ENCODE peak calls at places on chromosomes 1 and 21, in seven cellular contexts. E, D, N, L, J, G and Z are unnamed samples.

GRCh38 chr1:168513656-168514404 is 30.0 kb downstream of the XCL2 start:
- DNase-seq in D (no peak), J (no peak), N (no peak), G (no peak), L (no peak), E (no peak), Z (no peak)

GRCh38 chr21:45011911-45012660 is 62.3 kb upstream of the ADARB1 start:
- DNase-seq in J (peak; percentile 39), L (peak; percentile 95), N (peak; percentile 100), G (peak; percentile 99), E (no peak), D (no peak), Z (peak; percentile 99)

GRCh38 chr1:84892657-84893618 is at the start of gene LPAR3:
- DNase-seq in L (no peak), J (peak; percentile 64), E (peak; percentile 47), G (no peak), N (peak; percentile 38), D (peak; percentile 51), Z (no peak)

GRCh38 chr1:228097333-228098081 is 5.6 kb downstream of the C1orf35 start:
- DNase-seq in D (no peak), L (no peak), J (peak; percentile 38), G (no peak), N (no peak), E (no peak), Z (no peak)

GRCh38 chr1:202126426-202126825 is 3.7 kb downstream of the GPR37L1 start:
- DNase-seq in E (no peak), D (no peak), J (no peak), G (no peak), N (no peak), L (no peak), Z (no peak)

GRCh38 chr1:12081648-12082396 is 18.7 kb downstream of the TNFRSF8 start:
- DNase-seq in L (no peak), N (no peak), D (no peak), G (no peak), J (no peak), E (peak; percentile 16), Z (no peak)

GRCh38 chr1:40782371-40782956 is 1.1 kb upstream of the KCNQ4 start:
- DNase-seq in D (no peak), L (peak; percentile 50), J (peak; percentile 54), E (no peak), N (peak; percentile 59), G (no peak), Z (no peak)

GRCh38 chr1:221701570-221702186 is 40.2 kb downstream of the DUSP10 start:
- DNase-seq in G (no peak), L (no peak), J (no peak), N (no peak), E (no peak), D (no peak), Z (no peak)

GRCh38 chr1:216997831-216998230 is 274.6 kb upstream of the ESRRG start:
- DNase-seq in N (no peak), L (no peak), D (no peak), E (no peak), G (no peak), J (no peak), Z (no peak)

GRCh38 chr1:240501115-240501514 is 110.8 kb downstream of the GREM2 start:
- DNase-seq in D (no peak), L (peak; percentile 66), E (no peak), N (no peak), G (peak; percentile 42), J (no peak), Z (no peak)

GRCh38 chr1:43935711-43936427 is 2.3 kb downstream of the ARTN start:
- DNase-seq in G (no peak), N (peak; percentile 57), E (no peak), L (no peak), D (no peak), J (no peak), Z (no peak)

GRCh38 chr1:197302775-197303174 is 34.7 kb downstream of the CRB1 start:
- DNase-seq in E (no peak), D (no peak), J (no peak), N (no peak), L (peak; percentile 70), G (no peak), Z (no peak)

GRCh38 chr1:4726620-4727341 is 72.4 kb downstream of the AJAP1 start:
- DNase-seq in J (no peak), D (peak; percentile 61), N (no peak), E (no peak), G (no peak), L (no peak), Z (no peak)

GRCh38 chr1:23422313-23422877 is 2.2 kb downstream of the TCEA3 start:
- DNase-seq in D (no peak), L (peak; percentile 66), E (peak; percentile 79), N (no peak), J (peak; percentile 87), G (peak; percentile 59), Z (peak; percentile 94)

GRCh38 chr1:33814166-33814565 is 49.7 kb upstream of the HMGB4 start:
- DNase-seq in D (no peak), G (peak; percentile 33), L (no peak), E (no peak), N (no peak), J (no peak), Z (peak; percentile 10)

GRCh38 chr1:245160976-245161375 is 6.2 kb downstream of the KIF26B start:
- DNase-seq in G (no peak), D (no peak), J (no peak), N (no peak), E (no peak), L (no peak), Z (no peak)

GRCh38 chr1:109792056-109792831 is 28.5 kb upstream of the EPS8L3 start:
- DNase-seq in N (no peak), L (peak; percentile 87), D (peak; percentile 15), G (peak; percentile 75), J (peak; percentile 77), E (no peak), Z (peak; percentile 97)

GRCh38 chr1:19606817-19607706 is 37.0 kb upstream of the NBL1 start:
- DNase-seq in J (no peak), L (no peak), N (no peak), D (no peak), E (peak; percentile 84), G (no peak), Z (peak; percentile 15)

GRCh38 chr1:58072450-58072849 is 474.1 kb downstream of the OMA1 start:
- DNase-seq in D (no peak), N (no peak), J (no peak), G (no peak), L (no peak), E (no peak), Z (no peak)